ENCODE peak calls at places on chromosomes 11 and 22, in ten cellular contexts. I is Kasumi-1; W is epithelial cell of proximal tubule; H is GM23338; B is CD4-positive, alpha-beta T cell; P is astrocyte of the cerebellum; R is chondrocyte; Z is hepatocyte; V is KBM-7; U is HTR-8/SVneo. N is an unnamed sample.

GRCh38 chr11:128735935-128736610 is 42.2 kb downstream of the FLI1 start:
- DNase-seq in W (no peak), U (no peak), B (no peak), H (no peak), Z (no peak), V (no peak), I (no peak), R (no peak), P (no peak), N (no peak)

GRCh38 chr11:2507212-2507901 is 62.5 kb downstream of the KCNQ1 start:
- DNase-seq in V (no peak), I (no peak), H (no peak), W (no peak), R (peak; percentile 53), P (no peak), Z (no peak), U (no peak), B (no peak), N (no peak)

GRCh38 chr11:95563859-95564258 is 225.7 kb downstream of the FAM76B start:
- DNase-seq in P (no peak), R (no peak), Z (no peak), H (no peak), W (no peak), B (no peak), I (no peak), U (no peak), V (no peak), N (no peak)

GRCh38 chr22:40635008-40635939 is 1.2 kb downstream of the MRTFA start:
- DNase-seq in H (peak; percentile 17), Z (no peak), I (no peak), B (no peak), P (no peak), U (no peak), W (no peak), R (peak; percentile 40), V (no peak), N (no peak)

GRCh38 chr11:40130427-40130826 is 1329.0 kb downstream of the LRRC4C start:
- DNase-seq in W (no peak), H (peak; percentile 42), U (no peak), Z (peak; percentile 17), I (peak; percentile 21), B (no peak), P (no peak), V (no peak), R (no peak), N (no peak)

GRCh38 chr11:40188848-40189247 is 1270.6 kb downstream of the LRRC4C start:
- DNase-seq in Z (peak; percentile 28), I (no peak), W (no peak), P (no peak), R (no peak), U (no peak), V (no peak), H (no peak), B (no peak), N (no peak)

GRCh38 chr11:43575931-43576833 is 104.4 kb upstream of the HSD17B12 start:
- DNase-seq in V (peak; percentile 20), B (no peak), U (no peak), H (no peak), I (no peak), W (no peak), P (no peak), Z (no peak), R (no peak), N (no peak)

GRCh38 chr22:19357270-19358105 is 66.0 kb upstream of the CLTCL1 start:
- DNase-seq in P (no peak), B (no peak), I (no peak), U (no peak), R (no peak), W (no peak), V (no peak), Z (no peak), H (no peak), N (no peak)

GRCh38 chr22:39815882-39816395 is 77.6 kb downstream of the ENTHD1 start:
- DNase-seq in I (peak; percentile 32), H (peak; percentile 26), B (no peak), U (no peak), W (no peak), V (peak; percentile 15), Z (no peak), P (no peak), R (no peak), N (no peak)

GRCh38 chr11:110377451-110377850 is 52.3 kb upstream of the FDX1 start:
- DNase-seq in Z (no peak), W (no peak), I (no peak), R (no peak), V (no peak), B (no peak), P (no peak), H (no peak), U (no peak), N (no peak)

GRCh38 chr11:96942855-96943254 is 553.0 kb downstream of the JRKL start:
- DNase-seq in P (no peak), R (peak; percentile 42), Z (no peak), H (peak; percentile 1), W (no peak), V (no peak), B (no peak), I (no peak), U (no peak), N (no peak)

GRCh38 chr11:12702999-12703453 is 28.8 kb downstream of the TEAD1 start:
- DNase-seq in V (no peak), I (no peak), B (no peak), Z (no peak), P (no peak), R (no peak), W (no peak), H (no peak), U (no peak), N (no peak)

GRCh38 chr11:4994551-4994950 is at the start of gene OR51L1:
- DNase-seq in Z (no peak), B (no peak), I (no peak), V (no peak), R (no peak), U (no peak), P (no peak), W (no peak), H (no peak), N (no peak)

N was measured in PC-9.